ENCODE peak calls at places on chromosomes 16 and 17, in six cellular contexts. G, H, R, V, I and S are unnamed samples.

GRCh38 chr16:8795818-8796217 is 1.6 kb downstream of the TMEM186 start:
- DNase-seq in I (no peak), G (no peak), H (no peak), R (no peak), V (no peak), S (no peak)

GRCh38 chr16:66269631-66270332 is 96.7 kb upstream of the CDH5 start:
- DNase-seq in H (no peak), G (no peak), I (peak), V (no peak), R (no peak), S (no peak)

GRCh38 chr16:24776486-24777220 is 47.2 kb downstream of the TNRC6A start:
- DNase-seq in I (no peak), R (peak), V (no peak), H (peak), G (no peak), S (no peak)

GRCh38 chr16:79845734-79846135 is 245.2 kb upstream of the MAF start:
- DNase-seq in H (no peak), I (peak), R (no peak), V (no peak), G (peak), S (no peak)

GRCh38 chr16:58464047-58464915 is 35.7 kb upstream of the NDRG4 start:
- DNase-seq in V (no peak), I (no peak), H (peak), G (no peak), R (no peak), S (no peak)

GRCh38 chr17:46894024-46894423 is 28.9 kb upstream of the GOSR2 start:
- DNase-seq in I (no peak), V (no peak), H (no peak), G (no peak), R (no peak), S (no peak)

GRCh38 chr16:25707982-25708583 is 16.3 kb downstream of the HS3ST4 start:
- DNase-seq in V (peak), H (no peak), R (no peak), G (peak), I (peak), S (no peak)

GRCh38 chr17:6104956-6105355 is 34.8 kb downstream of the WSCD1 start:
- DNase-seq in R (no peak), G (no peak), I (no peak), H (no peak), V (peak), S (peak)

GRCh38 chr17:59870482-59870881 is 22.3 kb downstream of the TUBD1 start:
- DNase-seq in H (no peak), G (no peak), V (no peak), R (no peak), I (no peak), S (peak)

GRCh38 chr17:67156269-67157199 is 88.5 kb downstream of the HELZ start:
- DNase-seq in H (no peak), G (peak), R (peak), V (no peak), I (no peak), S (no peak)

GRCh38 chr16:2942045-2942444 is 22.0 kb upstream of the KREMEN2 start:
- DNase-seq in V (no peak), I (no peak), H (no peak), G (no peak), R (no peak), S (no peak)

GRCh38 chr17:39376434-39376833 is 25.0 kb downstream of the FBXL20 start:
- DNase-seq in I (no peak), H (no peak), V (no peak), G (no peak), R (no peak), S (no peak)

GRCh38 chr17:28551421-28552186 is 820 bp downstream of the UNC119 start:
- DNase-seq in I (no peak), V (no peak), H (no peak), G (no peak), R (no peak), S (no peak)

GRCh38 chr16:46911038-46911437 is 26.9 kb downstream of the GPT2 start:
- DNase-seq in I (no peak), R (no peak), G (no peak), V (no peak), H (peak), S (no peak)

GRCh38 chr17:35890774-35891155 is 10.6 kb upstream of the CCL5 start:
- DNase-seq in G (no peak), H (no peak), V (peak), I (peak), R (no peak), S (peak)

GRCh38 chr17:66717680-66718079 is 117.2 kb upstream of the CACNG5 start:
- DNase-seq in G (peak), H (no peak), I (no peak), R (no peak), V (peak), S (no peak)

GRCh38 chr17:77618173-77618572 is 340.3 kb upstream of the TNRC6C start:
- DNase-seq in G (no peak), R (no peak), I (no peak), H (no peak), V (no peak), S (peak)

GRCh38 chr16:17497648-17498047 is 26.9 kb upstream of the XYLT1 start:
- DNase-seq in H (no peak), V (no peak), R (no peak), G (no peak), I (no peak), S (no peak)

GRCh38 chr16:51816929-51817328 is 665.9 kb upstream of the SALL1 start:
- DNase-seq in H (no peak), I (no peak), V (no peak), R (peak), G (peak), S (no peak)

GRCh38 chr17:29577009-29577777 is 8.7 kb downstream of the TP53I13 start:
- DNase-seq in H (no peak), V (no peak), I (no peak), G (no peak), R (no peak), S (no peak)

GRCh38 chr17:37650419-37651003 is 7.3 kb upstream of the DDX52 start:
- DNase-seq in R (peak), H (no peak), G (peak), V (peak), I (no peak), S (no peak)

GRCh38 chr16:86379505-86379846 is 130.9 kb upstream of the FOXF1 start:
- DNase-seq in R (no peak), G (no peak), V (no peak), H (no peak), I (no peak), S (no peak)

GRCh38 chr17:49993423-49994037 is 1.5 kb downstream of the DLX3 start:
- DNase-seq in R (no peak), H (no peak), V (no peak), G (no peak), I (peak), S (peak)

GRCh38 chr17:5837055-5837491 is 233.1 kb upstream of the WSCD1 start:
- DNase-seq in V (no peak), I (no peak), G (peak), H (no peak), R (peak), S (no peak)

GRCh38 chr17:58318065-58318481 is 10.5 kb downstream of the TSPOAP1 start:
- DNase-seq in V (no peak), R (no peak), G (no peak), I (no peak), H (no peak), S (peak)

GRCh38 chr16:56912746-56913703 is 18.9 kb upstream of the HERPUD1 start:
- DNase-seq in H (no peak), G (peak), R (peak), V (peak), I (no peak), S (no peak)

GRCh38 chr17:46166692-46167249 is 26.5 kb downstream of the KANSL1 start:
- DNase-seq in H (no peak), R (no peak), V (no peak), G (no peak), I (no peak), S (no peak)

GRCh38 chr17:37388266-37388665 is 12.5 kb downstream of the C17orf78 start:
- DNase-seq in R (no peak), I (no peak), V (no peak), G (peak), H (no peak), S (no peak)